ENCODE peak calls at places on chromosome 1, in ten cellular contexts. N, F, V, P, M, E, B, Z, A and S are unnamed samples.

GRCh38 chr1:91505086-91505485 is 4.4 kb downstream of the CDC7 start:
- DNase-seq in P (no peak), F (no peak), A (no peak), B (no peak), Z (no peak), M (no peak), E (no peak), N (no peak), V (no peak), S (no peak)

GRCh38 chr1:159008744-159009188 is 941 bp upstream of the IFI16 start:
- DNase-seq in Z (no peak), F (no peak), P (no peak), N (no peak), V (no peak), A (peak; percentile 51), E (peak; percentile 91), M (no peak), B (no peak), S (no peak)

GRCh38 chr1:207089627-207090265 is 1.1 kb downstream of the C4BPB start:
- DNase-seq in A (no peak), F (no peak), E (no peak), M (no peak), Z (no peak), B (no peak), N (no peak), P (no peak), V (no peak), S (no peak)

GRCh38 chr1:223248001-223248786 is 105.1 kb upstream of the TLR5 start:
- DNase-seq in V (no peak), Z (no peak), A (no peak), E (no peak), M (no peak), F (no peak), P (no peak), B (no peak), N (no peak), S (no peak)

GRCh38 chr1:168221275-168221674 is 4.5 kb upstream of the SFT2D2 start:
- DNase-seq in Z (no peak), F (no peak), N (no peak), A (no peak), V (no peak), E (no peak), B (no peak), M (no peak), P (no peak), S (no peak)

GRCh38 chr1:234125714-234126113 is 221.2 kb downstream of the SLC35F3 start:
- DNase-seq in P (no peak), N (no peak), F (no peak), A (no peak), B (no peak), E (no peak), M (no peak), Z (no peak), V (no peak), S (no peak)

GRCh38 chr1:182633031-182633430 is 28.8 kb upstream of the RGS16 start:
- DNase-seq in E (no peak), V (no peak), N (no peak), Z (no peak), P (no peak), M (no peak), A (no peak), B (no peak), F (no peak), S (no peak)

GRCh38 chr1:229863651-229864545 is 203.1 kb upstream of the GALNT2 start:
- DNase-seq in F (no peak), A (no peak), N (no peak), Z (no peak), M (no peak), V (no peak), E (no peak), P (no peak), B (no peak), S (no peak)

GRCh38 chr1:151403612-151404011 is 4.2 kb downstream of the PSMB4 start:
- DNase-seq in M (no peak), N (no peak), P (no peak), E (no peak), F (no peak), V (no peak), B (no peak), A (no peak), Z (no peak), S (no peak)

GRCh38 chr1:55257958-55258357 is 42.8 kb upstream of the USP24 start:
- DNase-seq in P (peak; percentile 5), Z (peak; percentile 50), E (no peak), V (no peak), F (no peak), N (no peak), M (no peak), A (peak; percentile 67), B (no peak), S (no peak)

GRCh38 chr1:248243204-248243603 is 12.0 kb downstream of the OR2M4 start:
- DNase-seq in P (no peak), B (peak; percentile 4), Z (peak; percentile 13), E (no peak), N (peak; percentile 32), V (peak; percentile 47), M (no peak), F (peak; percentile 68), A (no peak), S (peak; percentile 11)

GRCh38 chr1:242205622-242206489 is 207.0 kb upstream of the MAP1LC3C start:
- DNase-seq in E (no peak), Z (no peak), A (no peak), N (peak; percentile 59), M (no peak), V (no peak), F (no peak), B (no peak), P (no peak), S (no peak)

GRCh38 chr1:58409826-58410225 is 136.7 kb downstream of the OMA1 start:
- DNase-seq in E (no peak), V (no peak), M (no peak), B (no peak), Z (no peak), P (no peak), A (no peak), F (peak; percentile 14), N (peak; percentile 51), S (no peak)

GRCh38 chr1:219374167-219374566 is 200.5 kb downstream of the LYPLAL1 start:
- DNase-seq in A (no peak), B (no peak), P (no peak), V (no peak), M (no peak), F (no peak), E (no peak), Z (no peak), N (no peak), S (no peak)

GRCh38 chr1:8121261-8122159 is 95.4 kb upstream of the ERRFI1 start:
- DNase-seq in N (peak; percentile 62), A (no peak), M (peak; percentile 95), Z (no peak), P (no peak), F (peak; percentile 61), E (no peak), B (peak; percentile 35), V (no peak), S (no peak)

GRCh38 chr1:206803221-206803730 is 31.0 kb upstream of the IL10 start:
- DNase-seq in F (no peak), V (no peak), A (peak; percentile 72), P (peak; percentile 47), E (no peak), N (no peak), B (no peak), Z (peak; percentile 49), M (no peak), S (no peak)